ENCODE peak calls at places on chromosomes 7 and 10, in five cellular contexts. Z is fibroblast of mammary gland, W is fibroblast of pulmonary artery, T is Peyer's patch, H is Caco-2. O is an unnamed sample.

GRCh38 chr7:44473295-44473694 is 17.2 kb downstream of the NUDCD3 start:
- DNase-seq in Z (peak; percentile 32), W (peak; percentile 47), T (no peak), H (peak; percentile 56), O (no peak)

GRCh38 chr7:118288098-118288497 is 63.6 kb downstream of the ANKRD7 start:
- DNase-seq in Z (no peak), W (no peak), T (no peak), H (no peak), O (no peak)

GRCh38 chr10:88401671-88402347 is 181.3 kb downstream of the RNLS start:
- DNase-seq in Z (peak; percentile 46), W (peak; percentile 49), T (no peak), H (no peak), O (no peak)

GRCh38 chr10:101672536-101672935 is 22.4 kb downstream of the FBXW4 start:
- DNase-seq in Z (no peak), W (no peak), T (no peak), H (no peak), O (peak; percentile 50)

GRCh38 chr7:66176914-66177313 is 28.2 kb upstream of the TPST1 start:
- DNase-seq in Z (no peak), W (no peak), T (no peak), H (no peak), O (no peak)

GRCh38 chr7:37411444-37412034 is 37.1 kb downstream of the ELMO1 start:
- DNase-seq in Z (no peak), W (no peak), T (no peak), H (no peak), O (no peak)

GRCh38 chr7:82985144-82985802 is 177.4 kb downstream of the PCLO start:
- DNase-seq in Z (no peak), W (no peak), T (no peak), H (no peak), O (no peak)

GRCh38 chr7:13467111-13467547 is 522.3 kb downstream of the ETV1 start:
- DNase-seq in Z (no peak), W (no peak), T (no peak), H (no peak), O (no peak)

GRCh38 chr7:45650404-45651055 is 76.4 kb downstream of the ADCY1 start:
- DNase-seq in Z (no peak), W (no peak), T (no peak), H (no peak), O (no peak)

GRCh38 chr7:139728203-139728602 is 49.6 kb downstream of the HIPK2 start:
- DNase-seq in Z (no peak), W (no peak), T (no peak), H (no peak), O (no peak)

GRCh38 chr10:131816157-131816775 is 84.5 kb upstream of the PPP2R2D start:
- DNase-seq in Z (no peak), W (no peak), T (peak; percentile 34), H (no peak), O (no peak)

GRCh38 chr10:1169981-1170866 is 114.0 kb downstream of the WDR37 start:
- DNase-seq in Z (no peak), W (no peak), T (peak; percentile 7), H (no peak), O (peak; percentile 17)

GRCh38 chr7:20216637-20217036 is 547 bp downstream of the MACC1 start:
- DNase-seq in Z (no peak), W (no peak), T (no peak), H (no peak), O (no peak)

GRCh38 chr10:132248455-132249231 is 59.1 kb downstream of the STK32C start:
- DNase-seq in Z (peak; percentile 8), W (peak; percentile 20), T (peak; percentile 65), H (no peak), O (peak; percentile 92)

GRCh38 chr7:30276203-30276900 is 8.0 kb upstream of the ZNRF2 start:
- DNase-seq in Z (peak; percentile 69), W (peak; percentile 77), T (no peak), H (peak; percentile 69), O (no peak)

GRCh38 chr10:17022399-17022798 is 107.2 kb downstream of the CUBN start:
- DNase-seq in Z (no peak), W (no peak), T (no peak), H (no peak), O (no peak)

GRCh38 chr10:19811517-19811916 is 4.7 kb upstream of the PLXDC2 start:
- DNase-seq in Z (peak; percentile 55), W (peak; percentile 50), T (no peak), H (peak; percentile 15), O (no peak)

GRCh38 chr7:106058925-106059324 is 53.2 kb downstream of the SYPL1 start:
- DNase-seq in Z (no peak), W (no peak), T (no peak), H (no peak), O (no peak)

GRCh38 chr7:126574838-126575250 is 677.9 kb downstream of the GRM8 start:
- DNase-seq in Z (peak; percentile 8), W (peak; percentile 16), T (no peak), H (no peak), O (no peak)

GRCh38 chr10:48235501-48235900 is 39.0 kb downstream of the FRMPD2 start:
- DNase-seq in Z (no peak), W (no peak), T (no peak), H (no peak), O (no peak)

GRCh38 chr10:132555648-132556575 is 18.3 kb downstream of the INPP5A start:
- DNase-seq in Z (no peak), W (no peak), T (no peak), H (no peak), O (no peak)

GRCh38 chr10:32402499-32402898 is 43.4 kb upstream of the CCDC7 start:
- DNase-seq in Z (no peak), W (no peak), T (no peak), H (no peak), O (no peak)

GRCh38 chr7:387132-388022 is 97.4 kb downstream of the FOXL3 start:
- DNase-seq in Z (no peak), W (no peak), T (peak; percentile 40), H (no peak), O (peak; percentile 68)

GRCh38 chr7:927031-927671 is 27.3 kb downstream of the ADAP1 start:
- DNase-seq in Z (no peak), W (no peak), T (peak; percentile 75), H (no peak), O (peak; percentile 27)

GRCh38 chr10:103580011-103580410 is 86.5 kb downstream of the NEURL1 start:
- DNase-seq in Z (no peak), W (no peak), T (no peak), H (no peak), O (no peak)

GRCh38 chr10:133527779-133528271 is 662 bp downstream of the CYP2E1 start:
- DNase-seq in Z (no peak), W (no peak), T (no peak), H (no peak), O (no peak)

GRCh38 chr7:30907527-30908267 is 4.0 kb upstream of the AQP1 start:
- DNase-seq in Z (no peak), W (no peak), T (no peak), H (no peak), O (peak; percentile 59)

GRCh38 chr7:112021348-112022044 is 184.7 kb downstream of the DOCK4 start:
- DNase-seq in Z (no peak), W (no peak), T (no peak), H (no peak), O (no peak)

GRCh38 chr7:27155816-27156507 is 513 bp downstream of the HOXA7 start:
- DNase-seq in Z (peak; percentile 29), W (no peak), T (peak; percentile 78), H (peak; percentile 73), O (peak; percentile 37)

GRCh38 chr7:117012284-117013174 is 59.2 kb downstream of the ST7 start:
- DNase-seq in Z (peak; percentile 59), W (peak; percentile 70), T (no peak), H (peak; percentile 34), O (no peak)

GRCh38 chr7:117017017-117017451 is 63.7 kb downstream of the ST7 start:
- DNase-seq in Z (no peak), W (no peak), T (no peak), H (no peak), O (no peak)

GRCh38 chr7:117015258-117016184 is 62.2 kb downstream of the ST7 start:
- DNase-seq in Z (no peak), W (no peak), T (no peak), H (no peak), O (no peak)

GRCh38 chr7:117014099-117014656 is 60.9 kb downstream of the ST7 start:
- DNase-seq in Z (no peak), W (no peak), T (no peak), H (no peak), O (no peak)

GRCh38 chr7:117014673-117015133 is 61.4 kb downstream of the ST7 start:
- DNase-seq in Z (peak; percentile 65), W (peak; percentile 77), T (no peak), H (no peak), O (peak; percentile 67)
- H3K4me3 ChIP-seq in Z (peak overlapping the region; percentile 15), W (peak overlapping the region; percentile 34), T (no peak overlapping the region), H (no peak overlapping the region), O (no peak overlapping the region)

GRCh38 chr10:6037975-6038624 is 24.1 kb downstream of the IL2RA start:
- DNase-seq in Z (no peak), W (no peak), T (no peak), H (no peak), O (no peak)
- H3K4me3 ChIP-seq in Z (no peak overlapping the region), W (no peak overlapping the region), T (no peak overlapping the region), H (no peak overlapping the region), O (no peak overlapping the region)

DNA sequence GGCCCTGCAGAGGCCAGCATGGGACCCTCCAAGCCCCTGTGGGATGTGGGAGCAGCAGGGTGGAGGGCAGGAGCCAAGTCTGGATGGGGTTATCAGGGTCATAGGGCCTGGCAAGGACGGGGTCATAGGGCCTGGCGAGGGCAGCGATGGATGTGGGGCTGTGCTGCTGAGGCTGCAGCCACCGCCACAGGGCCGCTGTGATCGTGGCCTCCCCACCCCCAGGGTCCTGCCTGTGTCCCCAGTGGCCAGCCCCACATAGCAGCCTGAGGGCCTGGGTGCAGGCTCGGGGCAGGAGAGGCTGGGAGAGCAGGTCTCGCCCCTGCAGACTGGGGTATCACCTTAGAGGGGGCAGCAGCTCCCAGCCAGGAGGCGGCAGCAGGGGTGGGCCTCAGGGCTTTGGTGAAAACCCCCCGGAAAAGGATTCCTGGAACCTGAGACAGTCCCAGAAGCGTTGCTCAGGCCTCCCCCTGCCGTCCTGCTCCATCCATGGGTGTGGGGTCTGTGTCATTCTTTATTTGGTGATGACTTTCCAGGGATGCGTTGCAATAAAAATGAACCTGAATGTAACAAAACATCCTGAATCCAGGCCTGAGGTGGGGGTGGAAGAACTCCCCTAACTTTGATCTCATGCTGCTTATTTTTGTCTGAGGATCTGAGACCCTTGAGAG is 107.3 kb upstream of the SHH start:
- DNase-seq in Z (no peak), W (no peak), T (no peak), H (no peak), O (no peak)
- H3K4me3 ChIP-seq in Z (no peak overlapping the region), W (no peak overlapping the region), T (no peak overlapping the region), H (no peak overlapping the region), O (no peak overlapping the region)

DNA sequence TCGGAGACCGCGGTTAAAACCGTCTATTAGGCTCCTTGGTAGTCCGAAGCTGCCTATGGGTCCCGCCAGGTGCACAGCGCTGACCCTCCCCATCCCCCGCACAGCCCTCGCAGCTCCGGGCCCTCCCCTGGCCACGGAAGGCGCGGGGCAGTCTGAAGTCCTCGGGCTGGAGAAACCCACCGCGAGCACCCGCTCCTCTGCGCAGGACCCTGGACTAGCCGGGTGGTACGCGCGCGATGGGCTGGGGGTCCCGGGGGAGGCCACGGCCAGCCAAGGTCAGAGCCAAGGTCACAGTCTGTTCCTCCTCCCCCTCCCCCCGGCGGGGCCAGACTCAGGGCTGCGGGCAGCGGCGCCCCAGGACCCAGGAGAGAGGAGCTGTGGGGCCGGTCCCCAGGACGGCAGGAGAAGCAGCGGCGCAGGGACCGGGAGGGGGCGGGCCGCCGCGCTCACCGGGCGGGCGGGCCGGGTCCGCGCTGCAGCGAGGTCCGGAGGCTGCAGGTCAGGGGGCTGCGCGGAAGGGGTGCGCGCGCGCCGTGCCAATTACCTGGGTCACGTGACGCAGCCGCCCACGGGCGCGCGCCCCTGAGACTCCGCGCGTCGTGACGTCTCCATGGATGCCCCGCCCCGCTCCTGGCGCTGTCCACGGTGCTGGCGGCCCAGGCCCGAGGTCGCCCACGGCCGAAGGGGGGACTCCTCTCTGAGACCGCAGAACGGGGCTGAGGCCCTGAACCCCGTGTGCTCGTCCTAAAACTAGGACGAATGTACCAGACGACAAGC is at the start of gene OGDHL:
- DNase-seq in Z (peak; percentile 26), W (peak; percentile 59), T (peak; percentile 75), H (peak; percentile 96), O (peak; percentile 81)
- H3K4me3 ChIP-seq in Z (peak within 1 kb of the TSS; percentile 30), W (peak within 1 kb of the TSS; percentile 58), T (peak within 1 kb of the TSS; percentile 36), H (peak within 1 kb of the TSS; percentile 84), O (peak within 1 kb of the TSS; percentile 33)

O was measured in left lung.